ENCODE peak calls at places on chromosomes 4 and X, in five cellular contexts. B, T, P, M and Z are unnamed samples.

GRCh38 chrX:49627030-49627777 is 28.4 kb downstream of the GAGE1 start:
- DNase-seq in B (no peak), T (no peak), P (no peak), M (no peak), Z (no peak)

GRCh38 chrX:132216283-132216682 is 3.0 kb downstream of the RAP2C start:
- DNase-seq in B (no peak), T (no peak), P (no peak), M (no peak), Z (no peak)

GRCh38 chr4:127783026-127783769 is 1.1 kb downstream of the HSPA4L start:
- DNase-seq in B (peak; percentile 57), T (peak; percentile 86), P (no peak), M (peak; percentile 66), Z (no peak)

GRCh38 chrX:373641-374471 is 12.9 kb downstream of the PPP2R3B start:
- DNase-seq in B (no peak), T (no peak), P (no peak), M (no peak), Z (peak; percentile 37)

GRCh38 chr4:108978066-108978465 is 215.2 kb upstream of the ETNPPL start:
- DNase-seq in B (no peak), T (no peak), P (no peak), M (no peak), Z (no peak)

GRCh38 chr4:48025005-48025404 is 8.4 kb downstream of the NIPAL1 start:
- DNase-seq in B (no peak), T (no peak), P (no peak), M (no peak), Z (no peak)

GRCh38 chrX:81202413-81202794 is 502 bp downstream of the SH3BGRL start:
- DNase-seq in B (no peak), T (no peak), P (no peak), M (no peak), Z (peak; percentile 25)

GRCh38 chrX:141405878-141406492 is 163.7 kb upstream of the SPANXC start:
- DNase-seq in B (no peak), T (no peak), P (no peak), M (no peak), Z (no peak)

GRCh38 chrX:111180750-111181240 is 84.8 kb downstream of the PAK3 start:
- DNase-seq in B (no peak), T (no peak), P (no peak), M (no peak), Z (no peak)

GRCh38 chr4:48641401-48641800 is 138.7 kb downstream of the FRYL start:
- DNase-seq in B (no peak), T (no peak), P (no peak), M (no peak), Z (no peak)

GRCh38 chr4:147378780-147379179 is 102.1 kb upstream of the EDNRA start:
- DNase-seq in B (no peak), T (no peak), P (no peak), M (no peak), Z (no peak)

GRCh38 chr4:149972407-149972806 is 105.8 kb upstream of the DCLK2 start:
- DNase-seq in B (no peak), T (no peak), P (no peak), M (no peak), Z (no peak)

GRCh38 chrX:148588649-148589310 is 88.4 kb downstream of the AFF2 start:
- DNase-seq in B (no peak), T (no peak), P (no peak), M (no peak), Z (no peak)

GRCh38 chr4:76867880-76868655 is 29.9 kb downstream of the SOWAHB start:
- DNase-seq in B (no peak), T (no peak), P (no peak), M (no peak), Z (no peak)

GRCh38 chr4:16205298-16206164 is 20.7 kb downstream of the TAPT1 start:
- DNase-seq in B (no peak), T (no peak), P (no peak), M (no peak), Z (no peak)

GRCh38 chr4:16706251-16706650 is 192.2 kb downstream of the LDB2 start:
- DNase-seq in B (no peak), T (no peak), P (no peak), M (no peak), Z (no peak)

GRCh38 chr4:24513718-24514117 is 70.6 kb downstream of the DHX15 start:
- DNase-seq in B (no peak), T (no peak), P (no peak), M (no peak), Z (no peak)

GRCh38 chrX:135544338-135544948 is 24.0 kb downstream of the INTS6L start:
- DNase-seq in B (no peak), T (no peak), P (peak; percentile 26), M (no peak), Z (no peak)

GRCh38 chr4:146243141-146243882 is 29.0 kb downstream of the REELD1 start:
- DNase-seq in B (no peak), T (no peak), P (peak; percentile 22), M (peak; percentile 65), Z (peak; percentile 16)

GRCh38 chrX:13693341-13693871 is 4.5 kb downstream of the RAB9A start:
- DNase-seq in B (no peak), T (no peak), P (no peak), M (no peak), Z (no peak)

GRCh38 chr4:71231073-71231752 is 107.6 kb upstream of the SLC4A4 start:
- DNase-seq in B (no peak), T (peak; percentile 81), P (no peak), M (peak; percentile 90), Z (no peak)

GRCh38 chr4:183266386-183266785 is 53.7 kb downstream of the CLDN22 start:
- DNase-seq in B (no peak), T (no peak), P (no peak), M (no peak), Z (no peak)
- H3K4me1 ChIP-seq in B (peaks cover 15% of the 10 kb centered on the region), T (peaks cover 5% of the 10 kb centered on the region), P (no peaks in the 10 kb centered on the region), M (peaks cover 5% of the 10 kb centered on the region), Z (peaks cover 5% of the 10 kb centered on the region)

DNA sequence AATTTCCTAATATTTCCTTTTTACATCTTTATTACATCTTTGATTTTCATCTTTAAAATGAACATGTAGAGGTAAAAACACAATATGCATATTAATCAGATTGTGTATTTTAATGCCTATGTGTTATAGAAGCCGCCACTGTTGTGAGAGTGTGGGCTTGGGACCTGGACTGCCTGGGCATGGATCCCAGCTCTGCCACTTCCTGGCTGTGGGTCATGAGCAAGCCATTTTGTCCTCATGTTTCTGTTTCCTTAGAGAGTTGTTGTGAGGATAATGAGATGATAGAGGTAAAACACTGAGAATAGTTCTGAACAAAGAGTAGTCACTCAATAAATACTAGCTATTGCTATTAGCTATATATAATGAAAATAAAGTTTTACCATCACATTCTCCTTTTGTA is 38.4 kb upstream of the SCOC start:
- DNase-seq in B (no peak), T (no peak), P (no peak), M (no peak), Z (no peak)
- H3K4me1 ChIP-seq in B (no peaks in the 10 kb centered on the region), T (no peaks in the 10 kb centered on the region), P (no peaks in the 10 kb centered on the region), M (no peaks in the 10 kb centered on the region), Z (no peaks in the 10 kb centered on the region)

GRCh38 chr4:2835978-2836377 is 7.7 kb upstream of the ADD1 start:
- DNase-seq in B (no peak), T (no peak), P (peak; percentile 14), M (peak; percentile 44), Z (no peak)
- H3K4me1 ChIP-seq in B (no peaks in the 10 kb centered on the region), T (peaks cover 24% of the 10 kb centered on the region), P (peaks cover 18% of the 10 kb centered on the region), M (peaks cover 17% of the 10 kb centered on the region), Z (peaks cover 59% of the 10 kb centered on the region)

GRCh38 chrX:119614776-119615175 is 8.6 kb upstream of the NKRF start:
- DNase-seq in B (no peak), T (no peak), P (no peak), M (no peak), Z (no peak)

GRCh38 chrX:119617511-119618164 is 11.4 kb upstream of the NKRF start:
- DNase-seq in B (no peak), T (no peak), P (peak; percentile 79), M (no peak), Z (no peak)

GRCh38 chrX:119624417-119624816 is 18.2 kb upstream of the NKRF start:
- DNase-seq in B (no peak), T (no peak), P (no peak), M (no peak), Z (no peak)

GRCh38 chrX:119622356-119623232 is 16.4 kb upstream of the NKRF start:
- DNase-seq in B (no peak), T (no peak), P (no peak), M (no peak), Z (no peak)

GRCh38 chrX:119618439-119618838 is 12.2 kb upstream of the NKRF start:
- DNase-seq in B (no peak), T (no peak), P (peak; percentile 74), M (no peak), Z (no peak)
- H3K4me1 ChIP-seq in B (no peaks in the 10 kb centered on the region), T (no peaks in the 10 kb centered on the region), P (no peaks in the 10 kb centered on the region), M (no peaks in the 10 kb centered on the region), Z (no peaks in the 10 kb centered on the region)

GRCh38 chr4:30720656-30721352 is 635 bp downstream of the PCDH7 start:
- DNase-seq in B (no peak), T (peak; percentile 81), P (no peak), M (peak; percentile 68), Z (no peak)
- H3K4me1 ChIP-seq in B (no peaks in the 10 kb centered on the region), T (peaks cover 61% of the 10 kb centered on the region), P (no peaks in the 10 kb centered on the region), M (peaks cover 39% of the 10 kb centered on the region), Z (no peaks in the 10 kb centered on the region)